ENCODE peak calls at places on chromosomes 4 and X, in six cellular contexts. One of them, this sample, is unnamed.

GRCh38 chr4:13415068-13415785 is 68.9 kb downstream of the RAB28 start:
- DNase-seq in occipital lobe: no peak
- DNase-seq in KBM-7: no peak
- DNase-seq in fibroblast of lung: no peak
- DNase-seq in lower leg skin: no peak
- DNase-seq in activated CD4-positive, alpha-beta T cell treated with anti-CD3 and anti-CD28 coated beads, Interleukin-2, amount 10 ng/mL, durations not matched to agents 7 days and 5 days: no peak
- DNase-seq in this sample: peak; percentile 43

GRCh38 chrX:148530464-148531077 is 30.2 kb downstream of the AFF2 start:
- DNase-seq in occipital lobe: no peak
- DNase-seq in KBM-7: peak; percentile 27
- DNase-seq in fibroblast of lung: peak; percentile 43
- DNase-seq in lower leg skin: no peak
- DNase-seq in activated CD4-positive, alpha-beta T cell treated with anti-CD3 and anti-CD28 coated beads, Interleukin-2, amount 10 ng/mL, durations not matched to agents 7 days and 5 days: peak; percentile 5
- DNase-seq in this sample: peak; percentile 17

GRCh38 chr4:67725132-67725531 is 24.2 kb upstream of the UBA6 start:
- DNase-seq in occipital lobe: no peak
- DNase-seq in KBM-7: no peak
- DNase-seq in fibroblast of lung: no peak
- DNase-seq in lower leg skin: no peak
- DNase-seq in activated CD4-positive, alpha-beta T cell treated with anti-CD3 and anti-CD28 coated beads, Interleukin-2, amount 10 ng/mL, durations not matched to agents 7 days and 5 days: no peak
- DNase-seq in this sample: no peak

GRCh38 chr4:164482092-164482404 is 271.9 kb upstream of the SMIM31 start:
- DNase-seq in occipital lobe: no peak
- DNase-seq in KBM-7: no peak
- DNase-seq in fibroblast of lung: no peak
- DNase-seq in lower leg skin: no peak
- DNase-seq in activated CD4-positive, alpha-beta T cell treated with anti-CD3 and anti-CD28 coated beads, Interleukin-2, amount 10 ng/mL, durations not matched to agents 7 days and 5 days: no peak
- DNase-seq in this sample: no peak

GRCh38 chrX:38060331-38060878 is 54.1 kb downstream of the SYTL5 start:
- DNase-seq in occipital lobe: no peak
- DNase-seq in KBM-7: no peak
- DNase-seq in fibroblast of lung: no peak
- DNase-seq in lower leg skin: no peak
- DNase-seq in activated CD4-positive, alpha-beta T cell treated with anti-CD3 and anti-CD28 coated beads, Interleukin-2, amount 10 ng/mL, durations not matched to agents 7 days and 5 days: no peak
- DNase-seq in this sample: no peak

GRCh38 chrX:22795680-22796079 is 204.1 kb upstream of the DDX53 start:
- DNase-seq in occipital lobe: no peak
- DNase-seq in KBM-7: no peak
- DNase-seq in fibroblast of lung: no peak
- DNase-seq in lower leg skin: no peak
- DNase-seq in activated CD4-positive, alpha-beta T cell treated with anti-CD3 and anti-CD28 coated beads, Interleukin-2, amount 10 ng/mL, durations not matched to agents 7 days and 5 days: no peak
- DNase-seq in this sample: no peak

GRCh38 chr4:53717064-53717549 is 125.8 kb upstream of the LNX1 start:
- DNase-seq in occipital lobe: no peak
- DNase-seq in KBM-7: no peak
- DNase-seq in fibroblast of lung: peak; percentile 69
- DNase-seq in lower leg skin: no peak
- DNase-seq in activated CD4-positive, alpha-beta T cell treated with anti-CD3 and anti-CD28 coated beads, Interleukin-2, amount 10 ng/mL, durations not matched to agents 7 days and 5 days: no peak
- DNase-seq in this sample: peak; percentile 100

GRCh38 chrX:150324035-150324728 is 38.9 kb upstream of the MAMLD1 start:
- DNase-seq in occipital lobe: no peak
- DNase-seq in KBM-7: no peak
- DNase-seq in fibroblast of lung: peak; percentile 73
- DNase-seq in lower leg skin: no peak
- DNase-seq in activated CD4-positive, alpha-beta T cell treated with anti-CD3 and anti-CD28 coated beads, Interleukin-2, amount 10 ng/mL, durations not matched to agents 7 days and 5 days: no peak
- DNase-seq in this sample: no peak

GRCh38 chrX:112071132-112071531 is 11.4 kb downstream of the TRPC5 start:
- DNase-seq in occipital lobe: no peak
- DNase-seq in KBM-7: no peak
- DNase-seq in fibroblast of lung: no peak
- DNase-seq in lower leg skin: no peak
- DNase-seq in activated CD4-positive, alpha-beta T cell treated with anti-CD3 and anti-CD28 coated beads, Interleukin-2, amount 10 ng/mL, durations not matched to agents 7 days and 5 days: no peak
- DNase-seq in this sample: no peak

GRCh38 chrX:110081740-110082139 is 78.8 kb downstream of the TMEM164 start:
- DNase-seq in occipital lobe: peak; percentile 5
- DNase-seq in KBM-7: no peak
- DNase-seq in fibroblast of lung: peak; percentile 66
- DNase-seq in lower leg skin: no peak
- DNase-seq in activated CD4-positive, alpha-beta T cell treated with anti-CD3 and anti-CD28 coated beads, Interleukin-2, amount 10 ng/mL, durations not matched to agents 7 days and 5 days: no peak
- DNase-seq in this sample: no peak

GRCh38 chr4:162984621-162985020 is 182.1 kb downstream of the NAF1 start:
- DNase-seq in occipital lobe: no peak
- DNase-seq in KBM-7: no peak
- DNase-seq in fibroblast of lung: no peak
- DNase-seq in lower leg skin: no peak
- DNase-seq in activated CD4-positive, alpha-beta T cell treated with anti-CD3 and anti-CD28 coated beads, Interleukin-2, amount 10 ng/mL, durations not matched to agents 7 days and 5 days: no peak
- DNase-seq in this sample: no peak

GRCh38 chr4:144179152-144179739 is 38.7 kb upstream of the GYPA start:
- DNase-seq in occipital lobe: no peak
- DNase-seq in KBM-7: no peak
- DNase-seq in fibroblast of lung: no peak
- DNase-seq in lower leg skin: no peak
- DNase-seq in activated CD4-positive, alpha-beta T cell treated with anti-CD3 and anti-CD28 coated beads, Interleukin-2, amount 10 ng/mL, durations not matched to agents 7 days and 5 days: no peak
- DNase-seq in this sample: no peak

GRCh38 chr4:73891739-73892405 is 22.7 kb downstream of the CXCL1 start:
- DNase-seq in occipital lobe: no peak
- DNase-seq in KBM-7: no peak
- DNase-seq in fibroblast of lung: peak; percentile 93
- DNase-seq in lower leg skin: no peak
- DNase-seq in activated CD4-positive, alpha-beta T cell treated with anti-CD3 and anti-CD28 coated beads, Interleukin-2, amount 10 ng/mL, durations not matched to agents 7 days and 5 days: no peak
- DNase-seq in this sample: no peak

GRCh38 chrX:47248576-47248975 is 15.8 kb downstream of the USP11 start:
- DNase-seq in occipital lobe: no peak
- DNase-seq in KBM-7: no peak
- DNase-seq in fibroblast of lung: no peak
- DNase-seq in lower leg skin: peak; percentile 71
- DNase-seq in activated CD4-positive, alpha-beta T cell treated with anti-CD3 and anti-CD28 coated beads, Interleukin-2, amount 10 ng/mL, durations not matched to agents 7 days and 5 days: no peak
- DNase-seq in this sample: no peak

GRCh38 chrX:47361538-47362511 is 8.6 kb upstream of the ZNF157 start:
- DNase-seq in occipital lobe: peak; percentile 72
- DNase-seq in KBM-7: no peak
- DNase-seq in fibroblast of lung: peak; percentile 94
- DNase-seq in lower leg skin: peak; percentile 91
- DNase-seq in activated CD4-positive, alpha-beta T cell treated with anti-CD3 and anti-CD28 coated beads, Interleukin-2, amount 10 ng/mL, durations not matched to agents 7 days and 5 days: no peak
- DNase-seq in this sample: peak; percentile 15

GRCh38 chrX:149903889-149904748 is 23.1 kb downstream of the MAGEA8 start:
- DNase-seq in occipital lobe: no peak
- DNase-seq in KBM-7: peak; percentile 42
- DNase-seq in fibroblast of lung: peak; percentile 9
- DNase-seq in lower leg skin: no peak
- DNase-seq in activated CD4-positive, alpha-beta T cell treated with anti-CD3 and anti-CD28 coated beads, Interleukin-2, amount 10 ng/mL, durations not matched to agents 7 days and 5 days: no peak
- DNase-seq in this sample: peak; percentile 8

GRCh38 chrX:133792198-133792953 is 193.0 kb downstream of the GPC3 start:
- DNase-seq in occipital lobe: peak; percentile 34
- DNase-seq in KBM-7: peak; percentile 86
- DNase-seq in fibroblast of lung: peak; percentile 77
- DNase-seq in lower leg skin: peak; percentile 89
- DNase-seq in activated CD4-positive, alpha-beta T cell treated with anti-CD3 and anti-CD28 coated beads, Interleukin-2, amount 10 ng/mL, durations not matched to agents 7 days and 5 days: peak; percentile 64
- DNase-seq in this sample: peak; percentile 63

GRCh38 chrX:47218280-47218919 is at the start of gene CDK16:
- DNase-seq in occipital lobe: peak; percentile 61
- DNase-seq in KBM-7: peak; percentile 93
- DNase-seq in fibroblast of lung: peak; percentile 82
- DNase-seq in lower leg skin: peak; percentile 95
- DNase-seq in activated CD4-positive, alpha-beta T cell treated with anti-CD3 and anti-CD28 coated beads, Interleukin-2, amount 10 ng/mL, durations not matched to agents 7 days and 5 days: peak; percentile 70
- DNase-seq in this sample: peak; percentile 65

This sample was measured in Kasumi-1.